ENCODE peak calls at places on chromosomes 3 and 15, in nine cellular contexts. T is left lung, K is Panc1, Z is AG04450, U is suprapubic skin, R is heart right ventricle, M is GM12865, B is dorsolateral prefrontal cortex, J is osteocyte. L is an unnamed sample.
A peak's percentile ranks its signal among the peaks of the same experiment; 100 is the strongest.

GRCh38 chr3:146067048-146067447 is 93.9 kb downstream of the PLOD2 start:
- DNase-seq in T (no peak), K (no peak), Z (peak; percentile 36), U (no peak), R (no peak), M (no peak), B (no peak), J (no peak), L (no peak)

GRCh38 chr3:126542340-126543241 is 16.1 kb downstream of the C3orf22 start:
- DNase-seq in T (peak; percentile 72), K (no peak), Z (no peak), U (peak; percentile 51), R (no peak), M (no peak), B (peak; percentile 29), J (peak; percentile 82), L (peak; percentile 64)

GRCh38 chr3:123791417-123791816 is 92.7 kb downstream of the MYLK start:
- DNase-seq in T (no peak), K (no peak), Z (peak; percentile 87), U (no peak), R (no peak), M (no peak), B (no peak), J (peak; percentile 46), L (no peak)

GRCh38 chr3:156341831-156342416 is 213.0 kb downstream of the SSR3 start:
- DNase-seq in T (no peak), K (no peak), Z (no peak), U (no peak), R (no peak), M (peak; percentile 68), B (no peak), J (no peak), L (no peak)

GRCh38 chr15:68228971-68229385 is 550 bp downstream of the CLN6 start:
- DNase-seq in T (no peak), K (no peak), Z (no peak), U (peak; percentile 77), R (no peak), M (peak; percentile 47), B (no peak), J (no peak), L (no peak)

GRCh38 chr15:62109457-62109856 is 42.7 kb downstream of the C2CD4A start:
- DNase-seq in T (no peak), K (no peak), Z (no peak), U (no peak), R (no peak), M (no peak), B (no peak), J (no peak), L (no peak)

GRCh38 chr3:38004415-38005075 is 14.0 kb downstream of the VILL start:
- DNase-seq in T (no peak), K (no peak), Z (no peak), U (no peak), R (peak; percentile 75), M (peak; percentile 56), B (peak; percentile 83), J (no peak), L (no peak)

GRCh38 chr3:158711886-158712285 is 20.4 kb downstream of the RARRES1 start:
- DNase-seq in T (no peak), K (no peak), Z (peak; percentile 61), U (no peak), R (no peak), M (no peak), B (no peak), J (no peak), L (no peak)

GRCh38 chr3:164465172-164465571 is 613.1 kb downstream of the SI start:
- DNase-seq in T (no peak), K (no peak), Z (no peak), U (no peak), R (no peak), M (no peak), B (no peak), J (no peak), L (no peak)

GRCh38 chr3:129315386-129315991 is 36.8 kb downstream of the HMCES start:
- DNase-seq in T (peak; percentile 89), K (no peak), Z (no peak), U (peak; percentile 82), R (peak; percentile 36), M (peak; percentile 52), B (no peak), J (no peak), L (peak; percentile 71)

GRCh38 chr15:39310633-39311032 is 270.2 kb upstream of the THBS1 start:
- DNase-seq in T (no peak), K (no peak), Z (no peak), U (no peak), R (no peak), M (no peak), B (no peak), J (no peak), L (no peak)

GRCh38 chr15:77017761-77018720 is 23.1 kb downstream of the PSTPIP1 start:
- DNase-seq in T (peak; percentile 52), K (no peak), Z (no peak), U (no peak), R (no peak), M (no peak), B (no peak), J (no peak), L (no peak)

GRCh38 chr3:85875589-85875988 is 916.8 kb downstream of the CADM2 start:
- DNase-seq in T (no peak), K (no peak), Z (no peak), U (no peak), R (no peak), M (no peak), B (no peak), J (no peak), L (no peak)

GRCh38 chr3:51718547-51719412 is 11.9 kb downstream of the GRM2 start:
- DNase-seq in T (no peak), K (peak; percentile 27), Z (no peak), U (no peak), R (peak; percentile 44), M (peak; percentile 80), B (no peak), J (peak; percentile 81), L (peak; percentile 72)

GRCh38 chr3:42670670-42671069 is 14.7 kb upstream of the KLHL40 start:
- DNase-seq in T (no peak), K (no peak), Z (no peak), U (no peak), R (no peak), M (no peak), B (no peak), J (no peak), L (no peak)

GRCh38 chr3:152538518-152538917 is 269.8 kb downstream of the MBNL1 start:
- DNase-seq in T (no peak), K (no peak), Z (no peak), U (no peak), R (no peak), M (no peak), B (no peak), J (no peak), L (no peak)

GRCh38 chr3:138450704-138451424 is 16.4 kb downstream of the ESYT3 start:
- DNase-seq in T (no peak), K (no peak), Z (no peak), U (peak; percentile 36), R (no peak), M (no peak), B (no peak), J (no peak), L (no peak)

GRCh38 chr3:196138464-196138863 is 56.6 kb upstream of the TFRC start:
- DNase-seq in T (peak; percentile 15), K (no peak), Z (no peak), U (no peak), R (no peak), M (no peak), B (no peak), J (no peak), L (no peak)

GRCh38 chr3:183745300-183746098 is 47.9 kb downstream of the YEATS2 start:
- DNase-seq in T (no peak), K (no peak), Z (no peak), U (no peak), R (no peak), M (no peak), B (no peak), J (no peak), L (no peak)

GRCh38 chr15:71011503-71012155 is 103.6 kb upstream of the THSD4 start:
- DNase-seq in T (no peak), K (peak; percentile 32), Z (peak; percentile 44), U (no peak), R (no peak), M (peak; percentile 47), B (no peak), J (no peak), L (no peak)

GRCh38 chr15:65077981-65078352 is 1.4 kb downstream of the KBTBD13 start:
- DNase-seq in T (peak; percentile 88), K (no peak), Z (no peak), U (no peak), R (peak; percentile 58), M (peak; percentile 20), B (no peak), J (no peak), L (no peak)
- TF ChIP-seq CTCF in T (peak; percentile 34), K (peak; percentile 87), Z (peak; percentile 56), U (no peak), R (peak; percentile 41), M (peak; percentile 9), B (peak; percentile 48), J (no peak), L (peak; percentile 62)

GRCh38 chr3:122458992-122459391 is 43.1 kb upstream of the WDR5B start:
- DNase-seq in T (no peak), K (no peak), Z (peak; percentile 27), U (no peak), R (peak; percentile 18), M (peak; percentile 30), B (no peak), J (no peak), L (no peak)
- TF ChIP-seq CTCF in T (peak; percentile 24), K (peak; percentile 65), Z (peak; percentile 57), U (no peak), R (peak; percentile 20), M (peak; percentile 35), B (peak; percentile 48), J (peak; percentile 63), L (peak; percentile 68)

DNA sequence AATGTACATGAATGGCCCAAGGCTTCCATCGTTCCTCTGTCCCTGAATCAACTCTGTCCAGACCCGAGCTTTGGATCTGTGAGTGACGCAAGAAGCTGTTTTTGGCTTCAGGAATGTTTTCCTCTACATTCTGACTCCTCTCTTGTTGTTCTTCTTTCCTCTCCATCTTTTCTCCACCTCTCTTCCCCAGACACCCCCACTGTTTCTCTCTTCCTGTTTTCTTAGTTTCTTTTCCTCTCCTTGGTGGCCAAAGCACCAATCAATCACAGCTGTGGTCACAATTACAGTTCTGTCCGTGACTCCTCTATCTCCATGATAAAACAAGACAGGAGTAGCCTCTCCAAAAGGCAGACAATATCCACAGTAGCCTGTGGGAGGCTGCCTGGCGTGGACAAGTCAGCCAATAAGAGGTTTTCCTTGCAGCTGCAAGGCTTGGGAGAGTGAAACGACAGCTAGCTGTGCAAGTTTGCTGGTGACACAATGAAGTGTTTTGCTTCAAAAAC is 4.9 kb upstream of the TMEM212 start:
- DNase-seq in T (no peak), K (no peak), Z (no peak), U (peak; percentile 70), R (peak; percentile 72), M (no peak), B (peak; percentile 68), J (no peak), L (no peak)
- TF ChIP-seq CTCF in T (no peak), K (no peak), Z (peak; percentile 19), U (no peak), R (no peak), M (no peak), B (peak; percentile 17), J (peak; percentile 25), L (no peak)

DNA sequence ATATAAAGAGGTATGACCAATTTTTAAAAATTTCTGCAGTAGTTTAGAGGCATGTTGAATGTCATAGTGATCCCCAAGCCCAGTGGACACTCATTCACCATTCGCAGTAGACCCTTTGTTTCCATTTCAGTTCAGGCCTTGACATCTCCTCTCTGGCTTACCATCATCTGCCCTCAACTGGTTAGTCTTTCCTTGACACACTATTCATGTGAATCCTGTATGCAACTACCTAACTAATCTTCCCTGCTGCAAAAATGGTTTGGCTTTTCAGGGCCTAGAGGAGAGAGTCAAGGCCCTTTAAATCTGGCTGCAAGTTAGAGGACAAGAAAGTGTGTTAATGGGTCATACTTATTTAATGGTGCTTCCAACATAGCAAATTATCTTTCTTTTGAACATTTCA is 10.9 kb downstream of the APH1B start:
- DNase-seq in T (no peak), K (no peak), Z (no peak), U (no peak), R (no peak), M (no peak), B (no peak), J (no peak), L (no peak)
- TF ChIP-seq CTCF in T (no peak), K (no peak), Z (no peak), U (no peak), R (no peak), M (no peak), B (no peak), J (no peak), L (no peak)

L was measured in type B pancreatic cell.